ENCODE peak calls at places on chromosomes 13 and 19, in ten cellular contexts. One of them, this sample, is unnamed.

GRCh38 chr13:32017449-32017848 is 14.1 kb upstream of the FRY start:
- DNase-seq in RPMI7951: no peak
- DNase-seq in ELR: no peak
- DNase-seq in NCI-H2171 treated with DMSO at 0.1 percent for 48 hours: no peak
- DNase-seq in psoas muscle: no peak
- DNase-seq in OCI-LY7: no peak
- DNase-seq in amniotic epithelial cell: no peak
- DNase-seq in activated CD4-positive, CD25-positive, alpha-beta regulatory T cell: no peak
- DNase-seq in AG08396: no peak
- DNase-seq in NCI-H1092: no peak
- DNase-seq in this sample: no peak

GRCh38 chr13:38391341-38391740 is 41.7 kb downstream of the UFM1 start:
- DNase-seq in OCI-LY7: no peak
- DNase-seq in AG08396: no peak
- DNase-seq in NCI-H1092: no peak
- DNase-seq in NCI-H2171 treated with DMSO at 0.1 percent for 48 hours: no peak
- DNase-seq in amniotic epithelial cell: no peak
- DNase-seq in ELR: no peak
- DNase-seq in RPMI7951: no peak
- DNase-seq in activated CD4-positive, CD25-positive, alpha-beta regulatory T cell: no peak
- DNase-seq in psoas muscle: no peak
- DNase-seq in this sample: no peak

GRCh38 chr13:48783831-48784230 is 130.1 kb downstream of the CYSLTR2 start:
- DNase-seq in NCI-H1092: no peak
- DNase-seq in OCI-LY7: no peak
- DNase-seq in amniotic epithelial cell: no peak
- DNase-seq in AG08396: no peak
- DNase-seq in activated CD4-positive, CD25-positive, alpha-beta regulatory T cell: no peak
- DNase-seq in RPMI7951: peak
- DNase-seq in psoas muscle: no peak
- DNase-seq in NCI-H2171 treated with DMSO at 0.1 percent for 48 hours: no peak
- DNase-seq in ELR: no peak
- DNase-seq in this sample: no peak

GRCh38 chr19:17865364-17866311 is 5.9 kb downstream of the RPL18A start:
- DNase-seq in NCI-H2171 treated with DMSO at 0.1 percent for 48 hours: peak
- DNase-seq in activated CD4-positive, CD25-positive, alpha-beta regulatory T cell: no peak
- DNase-seq in ELR: peak
- DNase-seq in OCI-LY7: no peak
- DNase-seq in psoas muscle: no peak
- DNase-seq in NCI-H1092: no peak
- DNase-seq in amniotic epithelial cell: no peak
- DNase-seq in AG08396: no peak
- DNase-seq in RPMI7951: no peak
- DNase-seq in this sample: no peak

GRCh38 chr19:11137542-11138384 is 17.8 kb downstream of the SPC24 start:
- DNase-seq in activated CD4-positive, CD25-positive, alpha-beta regulatory T cell: no peak
- DNase-seq in amniotic epithelial cell: peak
- DNase-seq in AG08396: peak
- DNase-seq in NCI-H1092: peak
- DNase-seq in OCI-LY7: peak
- DNase-seq in RPMI7951: peak
- DNase-seq in NCI-H2171 treated with DMSO at 0.1 percent for 48 hours: peak
- DNase-seq in ELR: peak
- DNase-seq in psoas muscle: peak
- DNase-seq in this sample: no peak

GRCh38 chr19:53057904-53058579 is 13.5 kb downstream of the ERVV-2 start:
- DNase-seq in activated CD4-positive, CD25-positive, alpha-beta regulatory T cell: no peak
- DNase-seq in amniotic epithelial cell: no peak
- DNase-seq in psoas muscle: no peak
- DNase-seq in RPMI7951: no peak
- DNase-seq in NCI-H2171 treated with DMSO at 0.1 percent for 48 hours: no peak
- DNase-seq in AG08396: peak
- DNase-seq in OCI-LY7: no peak
- DNase-seq in NCI-H1092: no peak
- DNase-seq in ELR: peak
- DNase-seq in this sample: no peak

GRCh38 chr13:76790519-76791289 is 95.5 kb downstream of the KCTD12 start:
- DNase-seq in NCI-H2171 treated with DMSO at 0.1 percent for 48 hours: peak
- DNase-seq in OCI-LY7: no peak
- DNase-seq in activated CD4-positive, CD25-positive, alpha-beta regulatory T cell: no peak
- DNase-seq in AG08396: no peak
- DNase-seq in ELR: peak
- DNase-seq in RPMI7951: peak
- DNase-seq in amniotic epithelial cell: no peak
- DNase-seq in NCI-H1092: no peak
- DNase-seq in psoas muscle: no peak
- DNase-seq in this sample: no peak

GRCh38 chr19:33883869-33884519 is 87.3 kb downstream of the KCTD15 start:
- DNase-seq in AG08396: no peak
- DNase-seq in amniotic epithelial cell: no peak
- DNase-seq in NCI-H2171 treated with DMSO at 0.1 percent for 48 hours: no peak
- DNase-seq in RPMI7951: peak
- DNase-seq in ELR: no peak
- DNase-seq in NCI-H1092: no peak
- DNase-seq in OCI-LY7: no peak
- DNase-seq in activated CD4-positive, CD25-positive, alpha-beta regulatory T cell: no peak
- DNase-seq in psoas muscle: no peak
- DNase-seq in this sample: no peak

GRCh38 chr13:73872397-73872796 is 261.8 kb downstream of the KLF12 start:
- DNase-seq in RPMI7951: no peak
- DNase-seq in NCI-H1092: no peak
- DNase-seq in ELR: peak
- DNase-seq in activated CD4-positive, CD25-positive, alpha-beta regulatory T cell: no peak
- DNase-seq in AG08396: no peak
- DNase-seq in NCI-H2171 treated with DMSO at 0.1 percent for 48 hours: no peak
- DNase-seq in amniotic epithelial cell: no peak
- DNase-seq in OCI-LY7: no peak
- DNase-seq in psoas muscle: no peak
- DNase-seq in this sample: no peak

GRCh38 chr13:39876258-39876657 is 220.8 kb downstream of the COG6 start:
- DNase-seq in NCI-H2171 treated with DMSO at 0.1 percent for 48 hours: no peak
- DNase-seq in activated CD4-positive, CD25-positive, alpha-beta regulatory T cell: no peak
- DNase-seq in amniotic epithelial cell: peak
- DNase-seq in NCI-H1092: no peak
- DNase-seq in AG08396: peak
- DNase-seq in RPMI7951: peak
- DNase-seq in psoas muscle: no peak
- DNase-seq in OCI-LY7: no peak
- DNase-seq in ELR: peak
- DNase-seq in this sample: no peak

GRCh38 chr13:47148543-47148942 is 251.7 kb upstream of the HTR2A start:
- DNase-seq in amniotic epithelial cell: peak
- DNase-seq in psoas muscle: no peak
- DNase-seq in AG08396: no peak
- DNase-seq in OCI-LY7: no peak
- DNase-seq in activated CD4-positive, CD25-positive, alpha-beta regulatory T cell: no peak
- DNase-seq in NCI-H2171 treated with DMSO at 0.1 percent for 48 hours: no peak
- DNase-seq in ELR: no peak
- DNase-seq in NCI-H1092: no peak
- DNase-seq in RPMI7951: no peak
- DNase-seq in this sample: no peak

This sample was measured in NCI-H524 treated with DMSO at 0.1 percent for 48 hours.